ENCODE peak calls at places on chromosomes 5 and 9, in seven cellular contexts. Q is mesendoderm, V is IMR-90, P is neuronal stem cell, K is H1, L is mesenchymal stem cell, E is H9. I is an unnamed sample.

GRCh38 chr5:141872496-141873356 is 5.5 kb downstream of the PCDH1 start:
- DNase-seq in Q (peak; percentile 93), V (no peak), P (no peak), K (no peak), L (no peak), E (peak; percentile 63), I (peak; percentile 64)

GRCh38 chr5:181168595-181169118 is 21.3 kb downstream of the OR2V2 start:
- DNase-seq in Q (no peak), V (no peak), P (no peak), K (no peak), L (peak; percentile 26), E (no peak), I (no peak)

GRCh38 chr9:16434522-16434921 is 435.9 kb downstream of the BNC2 start:
- DNase-seq in Q (peak; percentile 22), V (peak; percentile 78), P (no peak), K (no peak), L (no peak), E (no peak), I (no peak)

GRCh38 chr9:127661342-127661741 is 45.4 kb upstream of the CFAP157 start:
- DNase-seq in Q (peak; percentile 25), V (no peak), P (peak; percentile 18), K (no peak), L (no peak), E (no peak), I (no peak)

GRCh38 chr9:112570731-112571167 is 84.1 kb downstream of the KIAA1958 start:
- DNase-seq in Q (no peak), V (no peak), P (no peak), K (no peak), L (no peak), E (no peak), I (no peak)

GRCh38 chr9:19127881-19128719 is 808 bp upstream of the PLIN2 start:
- DNase-seq in Q (peak; percentile 63), V (no peak), P (peak; percentile 38), K (peak; percentile 65), L (peak; percentile 73), E (peak; percentile 54), I (peak; percentile 49)

GRCh38 chr5:103425686-103426454 is 136.7 kb downstream of the NUDT12 start:
- DNase-seq in Q (no peak), V (peak; percentile 69), P (no peak), K (no peak), L (peak; percentile 77), E (no peak), I (no peak)

GRCh38 chr9:116285320-116285719 is 131.7 kb downstream of the PAPPA start:
- DNase-seq in Q (peak; percentile 55), V (no peak), P (no peak), K (no peak), L (no peak), E (peak; percentile 63), I (no peak)

GRCh38 chr5:91977599-91977998 is 594.5 kb upstream of the ARRDC3 start:
- DNase-seq in Q (peak; percentile 14), V (no peak), P (no peak), K (no peak), L (no peak), E (no peak), I (no peak)

GRCh38 chr5:151222769-151223446 is 984 bp downstream of the CCDC69 start:
- DNase-seq in Q (no peak), V (no peak), P (no peak), K (peak; percentile 60), L (peak; percentile 24), E (peak; percentile 49), I (peak; percentile 19)

GRCh38 chr5:171521219-171521633 is 101.8 kb downstream of the FGF18 start:
- DNase-seq in Q (peak; percentile 88), V (peak; percentile 92), P (no peak), K (peak; percentile 61), L (peak; percentile 82), E (peak; percentile 55), I (peak; percentile 77)

GRCh38 chr9:104776787-104777186 is 12.9 kb downstream of the NIPSNAP3B start:
- DNase-seq in Q (no peak), V (peak; percentile 34), P (no peak), K (no peak), L (no peak), E (no peak), I (peak; percentile 34)

GRCh38 chr5:37029436-37029835 is 152.9 kb downstream of the NIPBL start:
- DNase-seq in Q (no peak), V (no peak), P (no peak), K (no peak), L (no peak), E (no peak), I (no peak)

GRCh38 chr5:8058626-8059180 is 189.8 kb downstream of the MTRR start:
- DNase-seq in Q (no peak), V (no peak), P (no peak), K (no peak), L (no peak), E (no peak), I (no peak)

GRCh38 chr5:41575110-41575779 is 64.8 kb upstream of the PLCXD3 start:
- DNase-seq in Q (peak; percentile 55), V (no peak), P (no peak), K (peak; percentile 50), L (no peak), E (peak; percentile 50), I (no peak)

GRCh38 chr5:73338201-73339126 is 110.1 kb downstream of the FOXD1 start:
- DNase-seq in Q (no peak), V (peak; percentile 89), P (no peak), K (no peak), L (peak; percentile 36), E (no peak), I (no peak)

GRCh38 chr9:25094518-25094917 is 548.8 kb upstream of the IZUMO3 start:
- DNase-seq in Q (peak; percentile 5), V (no peak), P (no peak), K (no peak), L (no peak), E (no peak), I (no peak)

GRCh38 chr5:99169309-99169708 is 240.5 kb upstream of the CHD1 start:
- DNase-seq in Q (peak; percentile 54), V (no peak), P (peak; percentile 21), K (no peak), L (peak; percentile 18), E (no peak), I (peak; percentile 3)

GRCh38 chr5:69493235-69493925 is 790 bp downstream of the OCLN start:
- DNase-seq in Q (peak; percentile 64), V (no peak), P (peak; percentile 45), K (peak; percentile 79), L (peak; percentile 33), E (peak; percentile 56), I (no peak)

GRCh38 chr9:100739666-100740065 is 161.8 kb downstream of the CAVIN4 start:
- DNase-seq in Q (peak; percentile 19), V (no peak), P (no peak), K (no peak), L (no peak), E (peak; percentile 64), I (peak; percentile 90)

GRCh38 chr9:79572032-79572890 is 496 bp downstream of the TLE4 start:
- DNase-seq in Q (peak; percentile 65), V (peak; percentile 40), P (peak; percentile 47), K (peak; percentile 68), L (peak; percentile 70), E (peak; percentile 42), I (peak; percentile 92)

GRCh38 chr5:135073771-135074345 is 39.8 kb upstream of the PITX1 start:
- DNase-seq in Q (no peak), V (peak; percentile 39), P (no peak), K (no peak), L (peak; percentile 12), E (no peak), I (no peak)

DNA sequence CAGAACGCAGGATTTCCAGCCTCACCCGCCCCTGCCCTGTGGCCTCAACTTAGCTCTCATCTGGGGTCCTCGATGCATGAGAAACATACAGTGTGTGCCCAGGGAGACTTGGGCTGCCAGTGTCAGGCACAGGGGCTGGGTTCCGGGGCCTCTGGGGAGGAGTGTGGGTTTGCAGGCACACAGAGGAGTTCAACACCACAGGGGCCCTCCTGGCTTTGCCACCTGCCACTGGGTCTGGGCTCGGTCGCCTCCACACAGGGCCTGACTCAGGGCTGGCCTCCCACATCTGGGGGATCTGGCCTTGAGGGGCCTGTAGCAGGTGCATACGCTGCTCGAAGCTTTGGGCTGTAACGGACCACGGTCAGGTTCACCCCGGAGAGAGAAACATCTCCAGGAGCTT is 111.6 kb downstream of the COL5A1 start:
- DNase-seq in Q (no peak), V (no peak), P (no peak), K (no peak), L (no peak), E (no peak), I (no peak)
- H4K8ac ChIP-seq in Q (no peak overlapping the region), V (no peak overlapping the region), P (no peak overlapping the region), K (no peak overlapping the region), L (no peak overlapping the region), E (no peak overlapping the region), I (no peak overlapping the region)

GRCh38 chr9:137873858-137874363 is 3.7 kb upstream of the CACNA1B start:
- DNase-seq in Q (no peak), V (no peak), P (no peak), K (no peak), L (no peak), E (no peak), I (no peak)
- H4K8ac ChIP-seq in Q (no peak overlapping the region), V (no peak overlapping the region), P (no peak overlapping the region), K (no peak overlapping the region), L (no peak overlapping the region), E (no peak overlapping the region), I (no peak overlapping the region)

GRCh38 chr9:81490605-81491331 is 198.6 kb downstream of the TLE1 start:
- DNase-seq in Q (no peak), V (peak; percentile 86), P (no peak), K (no peak), L (peak; percentile 87), E (no peak), I (no peak)

GRCh38 chr9:81492710-81493447 is 196.5 kb downstream of the TLE1 start:
- DNase-seq in Q (no peak), V (peak; percentile 100), P (no peak), K (no peak), L (peak; percentile 95), E (no peak), I (no peak)

GRCh38 chr9:81489048-81489447 is 200.3 kb downstream of the TLE1 start:
- DNase-seq in Q (no peak), V (peak; percentile 79), P (no peak), K (no peak), L (peak; percentile 45), E (no peak), I (no peak)
- H4K8ac ChIP-seq in Q (no peak overlapping the region), V (no peak overlapping the region), P (no peak overlapping the region), K (no peak overlapping the region), L (no peak overlapping the region), E (no peak overlapping the region), I (no peak overlapping the region)

GRCh38 chr5:174235226-174235992 is 189.9 kb downstream of the NSG2 start:
- DNase-seq in Q (no peak), V (no peak), P (no peak), K (no peak), L (no peak), E (no peak), I (no peak)
- H4K8ac ChIP-seq in Q (no peak overlapping the region), V (no peak overlapping the region), P (no peak overlapping the region), K (no peak overlapping the region), L (no peak overlapping the region), E (no peak overlapping the region), I (no peak overlapping the region)

GRCh38 chr9:125993423-125993935 is 246.3 kb downstream of the PBX3 start:
- DNase-seq in Q (no peak), V (no peak), P (no peak), K (no peak), L (no peak), E (no peak), I (no peak)
- H4K8ac ChIP-seq in Q (no peak overlapping the region), V (no peak overlapping the region), P (no peak overlapping the region), K (no peak overlapping the region), L (no peak overlapping the region), E (no peak overlapping the region), I (no peak overlapping the region)

I was measured in trophoblast cell.